ENCODE peak calls at places on chromosomes 16 and 17, in five cellular contexts. C, V, U, T and J are unnamed samples.

GRCh38 chr17:82797061-82797460 is 42.8 kb downstream of the ZNF750 start:
- DNase-seq in C (no peak), V (no peak), U (no peak), T (no peak), J (no peak)

GRCh38 chr16:56773531-56773930 is 43.6 kb downstream of the NUP93 start:
- DNase-seq in C (no peak), V (no peak), U (no peak), T (no peak), J (no peak)

GRCh38 chr17:32722733-32723132 is 154.2 kb downstream of the MYO1D start:
- DNase-seq in C (no peak), V (no peak), U (no peak), T (no peak), J (no peak)

GRCh38 chr16:79267146-79267545 is 333.4 kb downstream of the MAF start:
- DNase-seq in C (no peak), V (no peak), U (no peak), T (no peak), J (no peak)

GRCh38 chr17:72479113-72479512 is 358.3 kb downstream of the SOX9 start:
- DNase-seq in C (no peak), V (no peak), U (no peak), T (no peak), J (no peak)

GRCh38 chr17:42414782-42415409 is 8.2 kb downstream of the CAVIN1 start:
- DNase-seq in C (no peak), V (no peak), U (no peak), T (no peak), J (no peak)

GRCh38 chr16:11668590-11669379 is 530 bp downstream of the SNN start:
- DNase-seq in C (no peak), V (no peak), U (peak; percentile 68), T (no peak), J (no peak)

GRCh38 chr17:35460354-35460851 is 11.8 kb upstream of the SLFN13 start:
- DNase-seq in C (no peak), V (peak; percentile 25), U (peak; percentile 69), T (no peak), J (no peak)

GRCh38 chr17:82300707-82301270 is 16.6 kb downstream of the CD7 start:
- DNase-seq in C (peak; percentile 63), V (peak; percentile 66), U (peak; percentile 89), T (no peak), J (peak; percentile 63)

GRCh38 chr16:87310610-87311009 is 6.6 kb downstream of the C16orf95 start:
- DNase-seq in C (no peak), V (no peak), U (no peak), T (no peak), J (no peak)

GRCh38 chr17:47999612-48000011 is 28.7 kb downstream of the CDK5RAP3 start:
- DNase-seq in C (no peak), V (no peak), U (no peak), T (no peak), J (peak; percentile 21)

GRCh38 chr16:65249768-65250167 is 127.9 kb upstream of the CDH11 start:
- DNase-seq in C (no peak), V (peak; percentile 78), U (peak; percentile 77), T (no peak), J (no peak)

GRCh38 chr16:80804061-80804450 is 342 bp downstream of the CDYL2 start:
- DNase-seq in C (peak; percentile 67), V (peak; percentile 43), U (peak; percentile 74), T (no peak), J (peak; percentile 9)

GRCh38 chr17:27743288-27743885 is 56.9 kb downstream of the NOS2 start:
- DNase-seq in C (no peak), V (no peak), U (no peak), T (no peak), J (no peak)

GRCh38 chr17:22268912-22269220 is 576.5 kb downstream of the KCNJ18 start:
- DNase-seq in C (no peak), V (no peak), U (no peak), T (no peak), J (no peak)

GRCh38 chr17:63435681-63436522 is 10.2 kb downstream of the CYB561 start:
- DNase-seq in C (no peak), V (no peak), U (no peak), T (no peak), J (no peak)

GRCh38 chr17:74128456-74128855 is 75.0 kb upstream of the RPL38 start:
- DNase-seq in C (no peak), V (no peak), U (no peak), T (no peak), J (no peak)

GRCh38 chr17:2844386-2844785 is 48.1 kb downstream of the RAP1GAP2 start:
- DNase-seq in C (no peak), V (no peak), U (no peak), T (no peak), J (no peak)

GRCh38 chr16:17379121-17379571 is 91.6 kb downstream of the XYLT1 start:
- DNase-seq in C (peak; percentile 80), V (peak; percentile 70), U (no peak), T (no peak), J (peak; percentile 77)

GRCh38 chr16:64534180-64534780 is 587.6 kb downstream of the CDH11 start:
- DNase-seq in C (no peak), V (no peak), U (no peak), T (no peak), J (no peak)

GRCh38 chr17:48340916-48341315 is 89.1 kb downstream of the SKAP1 start:
- DNase-seq in C (no peak), V (no peak), U (no peak), T (no peak), J (no peak)

GRCh38 chr17:27340990-27341595 is 47.2 kb downstream of the WSB1 start:
- DNase-seq in C (no peak), V (no peak), U (no peak), T (no peak), J (no peak)

GRCh38 chr17:7260601-7261376 is 1.5 kb downstream of the CLDN7 start:
- DNase-seq in C (no peak), V (no peak), U (no peak), T (no peak), J (no peak)

GRCh38 chr17:12634789-12635414 is 30.8 kb upstream of the MYOCD start:
- DNase-seq in C (no peak), V (no peak), U (no peak), T (no peak), J (no peak)

GRCh38 chr16:81632392-81633146 is 146.5 kb upstream of the PLCG2 start:
- DNase-seq in C (peak; percentile 89), V (no peak), U (peak; percentile 47), T (no peak), J (peak; percentile 36)

GRCh38 chr17:12974319-12974661 is 43.5 kb downstream of the ELAC2 start:
- DNase-seq in C (no peak), V (no peak), U (no peak), T (no peak), J (no peak)

GRCh38 chr17:3535253-3535995 is 22.2 kb downstream of the TRPV3 start:
- DNase-seq in C (peak; percentile 81), V (peak; percentile 71), U (peak; percentile 76), T (no peak), J (no peak)

GRCh38 chr16:78183886-78184553 is 84.6 kb downstream of the WWOX start:
- DNase-seq in C (peak; percentile 26), V (no peak), U (no peak), T (no peak), J (peak; percentile 10)

GRCh38 chr16:11233727-11234376 is 22.2 kb downstream of the SOCS1 start:
- DNase-seq in C (no peak), V (no peak), U (no peak), T (no peak), J (no peak)

GRCh38 chr16:7736138-7736537 is 403.5 kb downstream of the RBFOX1 start:
- DNase-seq in C (no peak), V (no peak), U (no peak), T (no peak), J (no peak)

GRCh38 chr16:18965555-18965954 is 18.2 kb upstream of the TMC7 start:
- DNase-seq in C (no peak), V (no peak), U (no peak), T (no peak), J (no peak)

GRCh38 chr17:69575346-69575761 is 160.9 kb downstream of the MAP2K6 start:
- DNase-seq in C (peak; percentile 87), V (no peak), U (no peak), T (no peak), J (peak; percentile 52)

GRCh38 chr16:59192551-59193199 is 458.6 kb upstream of the GOT2 start:
- DNase-seq in C (peak; percentile 34), V (no peak), U (no peak), T (no peak), J (peak; percentile 32)

GRCh38 chr16:88941051-88941932 is 35.7 kb downstream of the CBFA2T3 start:
- DNase-seq in C (no peak), V (peak; percentile 66), U (peak; percentile 75), T (no peak), J (no peak)

GRCh38 chr16:31569360-31569717 is 41.6 kb downstream of the AHSP start:
- DNase-seq in C (no peak), V (no peak), U (no peak), T (no peak), J (no peak)

GRCh38 chr16:31568577-31569359 is 41.1 kb downstream of the AHSP start:
- DNase-seq in C (peak; percentile 1), V (peak; percentile 16), U (no peak), T (no peak), J (peak; percentile 6)
- H3K4me3 ChIP-seq in C (no peak overlapping the region), V (peak overlapping the region; percentile 58), U (peak overlapping the region; percentile 47), T (peak overlapping the region; percentile 54), J (no peak overlapping the region)

GRCh38 chr16:1121601-1122000 is 25.6 kb upstream of the C1QTNF8 start:
- DNase-seq in C (no peak), V (no peak), U (no peak), T (no peak), J (no peak)

GRCh38 chr16:1121009-1121408 is 25.0 kb upstream of the C1QTNF8 start:
- DNase-seq in C (no peak), V (no peak), U (no peak), T (no peak), J (no peak)

GRCh38 chr16:1117926-1118325 is 21.9 kb upstream of the C1QTNF8 start:
- DNase-seq in C (no peak), V (no peak), U (no peak), T (no peak), J (no peak)

GRCh38 chr16:1119129-1119528 is 23.1 kb upstream of the C1QTNF8 start:
- DNase-seq in C (no peak), V (no peak), U (no peak), T (no peak), J (no peak)

GRCh38 chr16:1119766-1120611 is 23.9 kb upstream of the C1QTNF8 start:
- DNase-seq in C (no peak), V (no peak), U (no peak), T (no peak), J (no peak)
- H3K27me3 ChIP-seq in C (no peaks in the 10 kb centered on the region), V (peaks cover 100% of the 10 kb centered on the region), U (peaks cover 16% of the 10 kb centered on the region), T (no peaks in the 10 kb centered on the region), J (no peaks in the 10 kb centered on the region)

GRCh38 chr16:68574479-68574878 is 35.4 kb downstream of the ZFP90 start:
- DNase-seq in C (no peak), V (no peak), U (no peak), T (no peak), J (no peak)
- H3K9me3 ChIP-seq in C (peaks cover 2% of the 10 kb centered on the region), V (peaks cover 100% of the 10 kb centered on the region), U (peaks cover 57% of the 10 kb centered on the region), T (no peaks in the 10 kb centered on the region), J (no peaks in the 10 kb centered on the region)

DNA sequence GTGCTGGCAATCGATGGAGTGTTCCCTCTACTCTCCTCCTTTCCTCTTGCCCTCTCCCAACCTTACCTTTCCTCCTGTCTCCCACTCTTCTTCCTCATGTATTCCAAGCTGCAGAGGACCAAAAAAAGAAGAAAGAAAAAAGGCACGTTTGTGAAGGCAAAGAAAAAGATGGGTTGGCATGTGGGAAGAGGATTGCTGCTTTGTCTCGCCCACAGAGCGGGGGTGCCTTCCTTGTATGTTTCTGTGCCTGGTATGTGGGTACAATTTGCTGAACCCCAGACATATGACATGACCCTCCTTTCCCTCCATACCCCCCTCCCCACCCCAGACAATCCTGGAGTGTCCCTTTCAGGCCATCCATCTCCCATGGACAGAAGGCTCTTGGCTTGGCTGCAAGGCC is 13.1 kb upstream of the CTCF start:
- DNase-seq in C (no peak), V (no peak), U (no peak), T (no peak), J (no peak)
- H3K4me3 ChIP-seq in C (no peak overlapping the region), V (no peak overlapping the region), U (no peak overlapping the region), T (no peak overlapping the region), J (no peak overlapping the region)